ENCODE peak calls at places on chromosomes 5 and 9, in eight cellular contexts. Y is effector memory CD4-positive, alpha-beta T cell; U is adipocyte; B is thoracic aorta; Z is CD4-positive, alpha-beta memory T cell; E is endodermal cell; C is HCT116; Q is tibial artery. P is an unnamed sample.

GRCh38 chr5:71932131-71932635 is 175.1 kb upstream of the MAP1B start:
- DNase-seq in Z (no peak), E (no peak), Q (peak; percentile 66), U (peak; percentile 28), C (peak; percentile 21), Y (no peak), B (no peak), P (no peak)

GRCh38 chr9:114366334-114367128 is 21.3 kb downstream of the AKNA start:
- DNase-seq in U (peak; percentile 87), Q (no peak), Y (no peak), Z (peak; percentile 78), B (no peak), C (no peak), E (no peak), P (peak; percentile 96)

GRCh38 chr9:134399435-134400056 is 73.3 kb downstream of the RXRA start:
- DNase-seq in Y (no peak), Q (no peak), B (no peak), U (no peak), Z (no peak), E (peak; percentile 80), C (peak; percentile 36), P (peak; percentile 95)

GRCh38 chr5:81450940-81451339 is 57.0 kb upstream of the ACOT12 start:
- DNase-seq in Y (no peak), E (no peak), U (no peak), Q (no peak), C (no peak), Z (no peak), B (no peak), P (no peak)

GRCh38 chr5:178322736-178323540 is 90.3 kb upstream of the PHYKPL start:
- DNase-seq in C (no peak), B (no peak), U (no peak), Y (no peak), Z (no peak), E (peak; percentile 42), Q (no peak), P (no peak)

GRCh38 chr9:137316012-137316981 is 14.2 kb upstream of the NRARP start:
- DNase-seq in Z (no peak), E (peak; percentile 88), C (no peak), Q (peak; percentile 59), B (no peak), U (peak; percentile 55), Y (no peak), P (peak; percentile 98)

GRCh38 chr9:742104-742503 is 99.4 kb upstream of the DMRT1 start:
- DNase-seq in E (no peak), B (no peak), Y (no peak), Z (no peak), Q (peak; percentile 60), U (no peak), C (no peak), P (no peak)

GRCh38 chr5:33439905-33440481 is 772 bp upstream of the TARS1 start:
- DNase-seq in Q (no peak), U (no peak), Z (no peak), Y (no peak), E (no peak), C (no peak), B (no peak), P (no peak)

GRCh38 chr9:97357056-97357455 is 49.6 kb downstream of the CCDC180 start:
- DNase-seq in U (no peak), Z (no peak), B (no peak), Y (no peak), Q (no peak), E (no peak), C (no peak), P (no peak)

GRCh38 chr9:86126998-86127972 is 27.9 kb upstream of the GOLM1 start:
- DNase-seq in Y (no peak), B (no peak), Q (no peak), E (peak; percentile 99), U (peak; percentile 67), Z (no peak), C (peak; percentile 96), P (peak; percentile 88)

GRCh38 chr9:84955155-84955554 is 285.6 kb downstream of the NTRK2 start:
- DNase-seq in Q (no peak), C (no peak), E (no peak), Y (no peak), Z (no peak), B (no peak), U (no peak), P (no peak)

GRCh38 chr5:39253211-39253610 is 33.8 kb upstream of the FYB1 start:
- DNase-seq in Q (no peak), U (peak; percentile 31), E (no peak), C (no peak), Z (no peak), B (no peak), Y (no peak), P (no peak)

GRCh38 chr9:29697011-29697410 is 2123.7 kb upstream of the C9orf72 start:
- DNase-seq in C (no peak), Q (no peak), U (no peak), Y (no peak), Z (no peak), B (no peak), E (no peak), P (peak; percentile 0)

DNA sequence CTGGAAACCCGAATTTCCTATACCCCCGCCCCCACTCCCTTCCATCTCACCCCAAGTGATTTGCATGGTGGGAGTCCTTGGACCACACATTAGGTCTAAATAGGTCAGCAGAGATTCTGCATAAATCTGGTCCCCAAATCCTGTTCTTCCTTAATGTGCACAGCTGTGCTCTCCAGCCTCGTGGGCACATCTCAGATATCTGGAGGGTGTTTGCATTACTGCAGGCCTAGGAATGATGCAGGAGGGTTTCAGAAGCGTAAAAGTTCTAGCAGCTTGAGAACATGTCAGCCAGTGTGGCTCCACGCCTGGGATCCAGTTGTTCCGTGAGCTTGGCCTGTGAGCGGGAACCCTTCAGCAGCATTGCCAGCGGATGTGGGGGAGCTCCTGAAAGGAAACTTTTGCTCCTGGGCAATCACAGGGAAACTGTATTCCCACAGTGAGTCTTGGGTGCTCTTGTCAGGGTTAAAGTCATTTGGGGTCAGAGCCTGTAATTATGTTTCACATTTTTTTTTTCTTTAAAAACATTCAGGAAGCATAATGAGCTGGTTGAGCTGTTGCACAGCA is 12.9 kb downstream of the ARHGAP26 start:
- DNase-seq in B (no peak), Y (no peak), Z (no peak), C (no peak), Q (peak; percentile 68), U (no peak), E (peak; percentile 58), P (no peak)
- H3K4me1 ChIP-seq in B (peaks cover 28% of the 10 kb centered on the region), Y (no peaks in the 10 kb centered on the region), Z (peaks cover 28% of the 10 kb centered on the region), C (peaks cover 21% of the 10 kb centered on the region), Q (peaks cover 5% of the 10 kb centered on the region), U (peaks cover 37% of the 10 kb centered on the region), E (peaks cover 9% of the 10 kb centered on the region), P (peaks cover 19% of the 10 kb centered on the region)

GRCh38 chr5:134536876-134537275 is 11.4 kb downstream of the JADE2 start:
- DNase-seq in B (no peak), C (no peak), Q (no peak), Y (no peak), Z (peak; percentile 13), U (no peak), E (no peak), P (peak; percentile 14)

GRCh38 chr5:134537297-134537696 is 11.8 kb downstream of the JADE2 start:
- DNase-seq in U (no peak), C (no peak), Y (no peak), B (no peak), E (no peak), Z (no peak), Q (no peak), P (no peak)

GRCh38 chr5:134534726-134535110 is 9.2 kb downstream of the JADE2 start:
- DNase-seq in Z (no peak), E (peak; percentile 80), U (no peak), B (no peak), Y (no peak), Q (no peak), C (no peak), P (no peak)

GRCh38 chr5:134533115-134533815 is 7.8 kb downstream of the JADE2 start:
- DNase-seq in Z (no peak), B (peak; percentile 61), C (no peak), Q (peak; percentile 96), E (no peak), U (no peak), Y (no peak), P (peak; percentile 88)

DNA sequence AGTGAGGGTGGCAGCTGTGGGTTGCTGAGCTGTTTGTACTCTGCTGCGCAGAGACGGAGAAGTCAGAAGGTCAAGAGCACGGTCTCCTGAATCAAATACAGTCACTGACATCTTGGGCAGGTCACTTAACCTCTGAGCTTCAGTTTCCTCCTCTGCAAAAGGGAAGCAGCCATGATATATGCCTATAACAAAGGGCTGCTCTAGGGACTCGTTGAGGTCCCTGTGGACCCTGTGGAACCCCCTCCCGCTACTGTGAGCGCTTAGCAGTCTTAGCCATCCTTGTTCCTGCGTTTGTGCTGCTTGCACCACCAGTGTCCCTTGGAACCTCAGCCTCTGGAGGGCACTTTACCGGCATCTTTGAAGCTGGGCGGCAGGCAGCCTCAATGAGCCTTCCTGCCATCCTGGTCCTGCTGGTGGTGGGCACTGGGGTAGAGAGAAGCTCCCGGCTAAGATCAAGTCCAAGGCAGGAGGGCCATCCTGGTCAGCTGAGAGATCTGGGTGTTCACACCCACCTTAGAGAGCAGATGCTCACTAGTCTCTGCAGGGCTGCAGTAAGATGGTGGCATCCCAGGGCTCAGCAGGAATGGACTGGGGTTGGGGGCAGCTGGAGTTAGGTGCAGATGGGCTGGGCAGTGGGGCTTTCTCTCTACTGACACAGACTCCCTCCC is 8.7 kb downstream of the JADE2 start:
- DNase-seq in Q (no peak), Z (no peak), B (no peak), E (no peak), Y (no peak), C (no peak), U (no peak), P (peak; percentile 32)
- H3K4me1 ChIP-seq in Q (peaks cover 62% of the 10 kb centered on the region), Z (peaks cover 84% of the 10 kb centered on the region), B (peaks cover 45% of the 10 kb centered on the region), E (peaks cover 33% of the 10 kb centered on the region), Y (peaks cover 63% of the 10 kb centered on the region), C (peaks cover 13% of the 10 kb centered on the region), U (peaks cover 38% of the 10 kb centered on the region), P (peaks cover 20% of the 10 kb centered on the region)

GRCh38 chr5:170267431-170268152 is 30.0 kb downstream of the LCP2 start:
- DNase-seq in B (no peak), E (peak; percentile 93), C (peak; percentile 37), Y (peak; percentile 75), U (peak; percentile 85), Q (peak; percentile 86), Z (peak; percentile 83), P (peak; percentile 96)

GRCh38 chr5:170266570-170267379 is 30.8 kb downstream of the LCP2 start:
- DNase-seq in Y (peak; percentile 40), Z (peak; percentile 85), E (no peak), B (no peak), C (no peak), U (no peak), Q (no peak), P (no peak)

GRCh38 chr5:170269579-170269978 is 28.0 kb downstream of the LCP2 start:
- DNase-seq in E (no peak), B (no peak), Y (no peak), U (no peak), Z (peak; percentile 84), Q (no peak), C (no peak), P (no peak)

GRCh38 chr5:170268884-170269283 is 28.7 kb downstream of the LCP2 start:
- DNase-seq in Y (no peak), E (no peak), Q (no peak), C (no peak), B (no peak), Z (no peak), U (no peak), P (no peak)

GRCh38 chr5:170268153-170268689 is 29.4 kb downstream of the LCP2 start:
- DNase-seq in Y (no peak), B (no peak), E (no peak), Z (peak; percentile 34), C (no peak), U (no peak), Q (no peak), P (no peak)
- H3K4me1 ChIP-seq in Y (peaks cover 63% of the 10 kb centered on the region), B (no peaks in the 10 kb centered on the region), E (no peaks in the 10 kb centered on the region), Z (peaks cover 94% of the 10 kb centered on the region), C (no peaks in the 10 kb centered on the region), U (peaks cover 11% of the 10 kb centered on the region), Q (no peaks in the 10 kb centered on the region), P (no peaks in the 10 kb centered on the region)

GRCh38 chr5:175351126-175351525 is 92.9 kb downstream of the DRD1 start:
- DNase-seq in Y (no peak), Z (no peak), C (no peak), Q (no peak), B (no peak), U (no peak), E (no peak), P (no peak)
- H3K4me1 ChIP-seq in Y (no peaks in the 10 kb centered on the region), Z (no peaks in the 10 kb centered on the region), C (peaks cover 45% of the 10 kb centered on the region), Q (no peaks in the 10 kb centered on the region), B (no peaks in the 10 kb centered on the region), U (peaks cover 4% of the 10 kb centered on the region), E (peaks cover 5% of the 10 kb centered on the region), P (no peaks in the 10 kb centered on the region)